ENCODE peak calls at places on chromosomes 16 and 17, in nine cellular contexts. R is DMS153; N is C1 segment of cervical spinal cord; L is tibial nerve; E is activated CD4-positive, alpha-beta T cell treated with anti-CD3 and anti-CD28 coated beads, Interleukin-2, amount 50 U/mL, for 1 hour; T is mucosa of gallbladder; U is NCI-H460; G is heart left ventricle; I is epithelial cell of proximal tubule. H is an unnamed sample.

GRCh38 chr16:72203401-72203800 is 31.4 kb upstream of the PMFBP1 start:
- DNase-seq in E (no peak), N (peak), I (no peak), R (no peak), G (peak), U (no peak), T (peak), L (no peak), H (no peak)

GRCh38 chr16:14146445-14146844 is 75.3 kb downstream of the MRTFB start:
- DNase-seq in E (no peak), L (no peak), T (no peak), G (no peak), R (no peak), U (no peak), N (no peak), I (no peak), H (no peak)

GRCh38 chr16:1899641-1900451 is 18.4 kb downstream of the HS3ST6 start:
- DNase-seq in U (no peak), G (no peak), N (no peak), L (no peak), R (no peak), T (peak), E (no peak), I (no peak), H (no peak)

GRCh38 chr17:9577402-9577709 is 914 bp downstream of the CFAP52 start:
- DNase-seq in R (no peak), T (no peak), I (no peak), E (no peak), U (no peak), N (no peak), L (no peak), G (no peak), H (no peak)

GRCh38 chr16:89711601-89712475 is 8.9 kb downstream of the VPS9D1 start:
- DNase-seq in G (peak), L (no peak), E (peak), I (no peak), R (no peak), T (no peak), U (peak), N (no peak), H (no peak)

GRCh38 chr16:35431829-35432663 is 1972.6 kb downstream of the TP53TG3F start:
- DNase-seq in E (no peak), L (no peak), R (no peak), T (no peak), G (no peak), N (no peak), I (no peak), U (no peak), H (no peak)

GRCh38 chr17:31510273-31511175 is 119.0 kb downstream of the RAB11FIP4 start:
- DNase-seq in R (no peak), E (no peak), U (no peak), I (no peak), L (no peak), G (peak), T (no peak), N (no peak), H (no peak)

GRCh38 chr16:20956319-20956718 is 55.7 kb downstream of the LYRM1 start:
- DNase-seq in R (no peak), L (no peak), T (no peak), E (no peak), N (no peak), I (no peak), U (no peak), G (no peak), H (no peak)

GRCh38 chr17:39069114-39069756 is 82.2 kb downstream of the PLXDC1 start:
- DNase-seq in E (peak), R (no peak), U (peak), G (no peak), N (no peak), L (no peak), T (peak), I (no peak), H (no peak)

GRCh38 chr17:45667591-45668171 is 116.4 kb upstream of the CRHR1 start:
- DNase-seq in R (no peak), I (no peak), G (no peak), T (no peak), N (no peak), E (no peak), L (no peak), U (no peak), H (no peak)

GRCh38 chr16:74321356-74321755 is 24.7 kb downstream of the PSMD7 start:
- DNase-seq in G (peak), I (no peak), L (no peak), T (no peak), R (no peak), N (no peak), U (no peak), E (no peak), H (no peak)

GRCh38 chr17:34318474-34318873 is 761 bp upstream of the CCL8 start:
- DNase-seq in T (no peak), I (no peak), N (no peak), E (no peak), L (no peak), R (no peak), G (no peak), U (no peak), H (no peak)

GRCh38 chr16:69839798-69840409 is 77.8 kb downstream of the WWP2 start:
- DNase-seq in I (no peak), U (peak), N (peak), T (peak), E (no peak), G (peak), L (no peak), R (no peak), H (peak)

GRCh38 chr17:48261297-48261880 is 153.8 kb downstream of the SNX11 start:
- DNase-seq in L (no peak), R (peak), N (no peak), I (no peak), G (peak), E (no peak), U (peak), T (no peak), H (no peak)

GRCh38 chr17:32386844-32387243 is 36.9 kb downstream of the ZNF207 start:
- DNase-seq in G (no peak), T (no peak), N (no peak), U (no peak), E (no peak), L (no peak), R (no peak), I (no peak), H (no peak)

GRCh38 chr16:27852681-27853080 is 210.8 kb downstream of the GSG1L start:
- DNase-seq in U (no peak), E (no peak), R (no peak), T (no peak), L (no peak), G (no peak), N (no peak), I (no peak), H (no peak)

GRCh38 chr17:13626703-13627102 is 25.0 kb upstream of the HS3ST3A1 start:
- DNase-seq in R (no peak), E (no peak), N (no peak), I (no peak), U (no peak), L (no peak), G (no peak), T (no peak), H (no peak)

GRCh38 chr17:32445075-32445427 is 741 bp downstream of the PSMD11 start:
- DNase-seq in R (no peak), G (peak), L (no peak), U (peak), T (peak), E (peak), I (no peak), N (no peak), H (no peak)

GRCh38 chr17:31593806-31594205 is 202.3 kb downstream of the RAB11FIP4 start:
- DNase-seq in I (no peak), U (no peak), L (no peak), T (no peak), G (peak), R (no peak), E (no peak), N (no peak), H (no peak)

H was measured in uterus.